ENCODE peak calls at places on chromosomes 3 and 15, in seven cellular contexts. L is cardiac muscle cell, C is ovary, U is tibial artery, T is astrocyte of the spinal cord, M is choroid plexus epithelial cell, D is WERI-Rb-1. H is an unnamed sample.

GRCh38 chr3:53171827-53172505 is 11.0 kb downstream of the PRKCD start:
- DNase-seq in L (no peak), C (no peak), U (no peak), T (no peak), M (no peak), D (no peak), H (no peak)

GRCh38 chr3:182115328-182116045 is 403.8 kb downstream of the SOX2 start:
- DNase-seq in L (no peak), C (no peak), U (no peak), T (peak), M (peak), D (no peak), H (no peak)

GRCh38 chr15:76866716-76867321 is 38.3 kb downstream of the SCAPER start:
- DNase-seq in L (peak), C (no peak), U (no peak), T (peak), M (peak), D (peak), H (peak)

GRCh38 chr3:89165636-89166312 is 58.4 kb downstream of the EPHA3 start:
- DNase-seq in L (no peak), C (no peak), U (no peak), T (no peak), M (no peak), D (no peak), H (no peak)

GRCh38 chr3:153595186-153595815 is 433.3 kb downstream of the RAP2B start:
- DNase-seq in L (peak), C (no peak), U (no peak), T (peak), M (peak), D (no peak), H (peak)

GRCh38 chr3:61561374-61562041 is at the start of gene PTPRG:
- DNase-seq in L (peak), C (peak), U (peak), T (peak), M (peak), D (peak), H (peak)

GRCh38 chr3:111210003-111210699 is 138.5 kb downstream of the NECTIN3 start:
- DNase-seq in L (no peak), C (no peak), U (no peak), T (no peak), M (peak), D (no peak), H (peak)

GRCh38 chr15:86439614-86440013 is 359.9 kb downstream of the AGBL1 start:
- DNase-seq in L (no peak), C (no peak), U (no peak), T (no peak), M (no peak), D (no peak), H (no peak)

GRCh38 chr3:11591401-11592266 is 52.1 kb downstream of the VGLL4 start:
- DNase-seq in L (peak), C (peak), U (peak), T (peak), M (peak), D (no peak), H (peak)

GRCh38 chr3:196169836-196170240 is 41.4 kb downstream of the ZDHHC19 start:
- DNase-seq in L (no peak), C (no peak), U (no peak), T (no peak), M (no peak), D (no peak), H (no peak)

GRCh38 chr3:4043867-4044575 is 244.8 kb downstream of the LRRN1 start:
- DNase-seq in L (no peak), C (no peak), U (no peak), T (no peak), M (no peak), D (no peak), H (no peak)

GRCh38 chr3:188220097-188220788 is 66.3 kb downstream of the LPP start:
- DNase-seq in L (no peak), C (no peak), U (no peak), T (no peak), M (peak), D (no peak), H (peak)
- H3K4me3 ChIP-seq in L (no peak), C (no peak), U (peak), T (no peak), M (no peak), D (no peak), H (no peak)

GRCh38 chr3:98734737-98735136 is 28.4 kb upstream of the ST3GAL6 start:
- DNase-seq in L (peak), C (no peak), U (no peak), T (peak), M (no peak), D (no peak), H (no peak)
- H3K4me3 ChIP-seq in L (peak), C (no peak), U (no peak), T (no peak), M (no peak), D (no peak), H (no peak)

DNA sequence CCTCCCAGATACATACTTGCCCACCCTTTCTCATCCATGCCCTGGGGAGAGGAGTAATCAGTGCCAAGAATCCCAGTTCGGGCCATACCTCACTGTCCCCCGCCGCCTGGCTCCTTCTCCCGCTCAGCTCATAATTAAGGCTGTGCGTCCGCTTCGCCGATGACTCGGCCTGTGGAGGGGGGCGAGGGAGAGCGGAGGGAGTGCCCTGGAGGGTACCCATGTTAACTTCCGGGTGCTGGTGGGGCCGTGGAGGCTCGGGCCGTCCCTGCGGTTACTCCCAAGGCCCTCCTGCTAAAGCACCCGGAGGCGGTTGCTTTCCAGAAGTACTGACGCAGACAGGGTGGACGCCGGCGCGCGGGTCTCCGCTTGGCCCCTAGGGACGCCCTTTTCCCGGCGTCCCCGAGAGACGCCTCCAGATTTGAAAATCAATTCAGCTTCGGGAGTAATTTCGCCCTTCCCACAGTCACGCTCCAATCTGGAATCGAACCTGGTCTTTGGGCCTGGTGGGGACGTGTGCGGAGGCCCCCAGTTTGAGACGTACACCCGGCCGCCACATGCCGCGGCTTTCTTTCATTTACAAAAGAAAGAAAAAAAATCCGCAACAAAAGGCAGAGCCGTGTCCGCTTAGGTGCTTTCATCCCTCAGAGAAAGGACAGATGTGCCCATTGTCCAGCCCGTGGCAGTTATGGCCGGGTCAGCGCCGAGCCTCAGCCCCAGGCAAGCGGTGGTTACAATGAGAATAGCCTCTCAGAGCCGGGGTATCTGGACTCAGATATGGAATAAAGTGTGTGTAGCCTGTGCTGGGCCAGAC is 1.0 kb upstream of the ONECUT1 start:
- DNase-seq in L (peak), C (no peak), U (no peak), T (no peak), M (no peak), D (no peak), H (peak)
- H3K4me3 ChIP-seq in L (peak), C (no peak), U (peak), T (peak), M (peak), D (no peak), H (peak)

GRCh38 chr15:68790910-68791309 is 29.8 kb downstream of the ANP32A start:
- DNase-seq in L (no peak), C (no peak), U (no peak), T (no peak), M (no peak), D (no peak), H (no peak)

GRCh38 chr15:68788265-68788624 is 32.5 kb downstream of the ANP32A start:
- DNase-seq in L (no peak), C (no peak), U (peak), T (no peak), M (no peak), D (no peak), H (no peak)

GRCh38 chr15:68791431-68792283 is 29.0 kb downstream of the ANP32A start:
- DNase-seq in L (no peak), C (no peak), U (no peak), T (no peak), M (no peak), D (no peak), H (no peak)

GRCh38 chr15:68789041-68789920 is 31.4 kb downstream of the ANP32A start:
- DNase-seq in L (no peak), C (no peak), U (peak), T (no peak), M (no peak), D (no peak), H (no peak)

DNA sequence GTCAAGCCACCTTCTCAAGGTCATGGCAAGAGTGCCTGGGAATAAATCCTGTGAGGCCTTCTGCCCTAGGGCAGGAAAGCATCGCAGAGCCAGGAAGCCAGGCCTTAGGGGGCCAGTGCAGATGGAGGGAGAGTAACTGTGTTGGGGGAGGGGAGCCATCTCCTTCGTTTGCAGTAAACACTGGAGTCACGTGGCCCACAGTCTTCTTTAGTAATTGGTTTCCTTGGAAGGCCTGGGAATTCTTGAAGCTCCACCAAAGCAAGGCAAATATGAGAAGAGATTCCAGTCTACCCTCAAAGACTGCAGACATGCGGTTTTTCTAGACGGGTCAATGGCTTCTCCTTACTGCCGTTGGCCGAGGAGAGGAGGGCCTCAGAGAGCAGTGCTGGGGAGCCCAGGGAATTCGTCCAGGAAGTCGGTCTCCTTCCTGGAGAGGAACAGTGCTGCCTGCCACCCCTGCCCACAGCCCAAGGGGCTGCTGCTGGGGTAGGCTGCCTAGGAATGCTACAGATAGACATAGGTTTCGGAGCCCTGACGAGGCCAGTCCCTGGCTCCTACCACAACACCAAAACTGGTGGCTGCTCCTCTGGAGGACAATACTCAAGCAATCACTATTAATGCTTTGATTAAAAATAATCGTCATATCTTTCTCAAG is 30.6 kb downstream of the ANP32A start:
- DNase-seq in L (peak), C (no peak), U (peak), T (peak), M (peak), D (peak), H (peak)
- H3K4me3 ChIP-seq in L (no peak), C (no peak), U (no peak), T (no peak), M (no peak), D (no peak), H (no peak)

H was measured in IMR-90.